ENCODE peak calls at places on chromosomes 12 and 14, in six cellular contexts. One of them, this sample, is unnamed. For H3K4me1 and H3K9me3, the result is how much of the 10 kb centered on the place peaks cover.

GRCh38 chr12:108346727-108347710 is 7.9 kb upstream of the CMKLR1 start:
- DNase-seq in A549: no peak
- DNase-seq in kidney: no peak
- DNase-seq in IMR-90: no peak
- DNase-seq in cardiac muscle cell: no peak
- DNase-seq in PC-9: no peak
- DNase-seq in this sample: no peak

GRCh38 chr12:76259071-76259470 is 89.1 kb downstream of the BBS10 start:
- DNase-seq in A549: no peak
- DNase-seq in kidney: no peak
- DNase-seq in IMR-90: peak
- DNase-seq in cardiac muscle cell: peak
- DNase-seq in PC-9: no peak
- DNase-seq in this sample: no peak

GRCh38 chr12:12561305-12562015 is 1.2 kb downstream of the DUSP16 start:
- DNase-seq in A549: no peak
- DNase-seq in kidney: peak
- DNase-seq in IMR-90: peak
- DNase-seq in cardiac muscle cell: peak
- DNase-seq in PC-9: no peak
- DNase-seq in this sample: peak

GRCh38 chr12:87274594-87275245 is 754.5 kb downstream of the C12orf50 start:
- DNase-seq in A549: peak
- DNase-seq in kidney: no peak
- DNase-seq in IMR-90: peak
- DNase-seq in cardiac muscle cell: peak
- DNase-seq in PC-9: no peak
- DNase-seq in this sample: no peak

GRCh38 chr14:22428681-22429315 is 160.2 kb downstream of the DAD1 start:
- DNase-seq in A549: no peak
- DNase-seq in kidney: no peak
- DNase-seq in IMR-90: peak
- DNase-seq in cardiac muscle cell: peak
- DNase-seq in PC-9: no peak
- DNase-seq in this sample: no peak

GRCh38 chr12:131219173-131220006 is 265.7 kb downstream of the ADGRD1 start:
- DNase-seq in A549: no peak
- DNase-seq in kidney: no peak
- DNase-seq in IMR-90: no peak
- DNase-seq in cardiac muscle cell: no peak
- DNase-seq in PC-9: no peak
- DNase-seq in this sample: no peak

GRCh38 chr12:95319694-95320331 is 102.2 kb downstream of the VEZT start:
- DNase-seq in A549: no peak
- DNase-seq in kidney: no peak
- DNase-seq in IMR-90: peak
- DNase-seq in cardiac muscle cell: peak
- DNase-seq in PC-9: peak
- DNase-seq in this sample: no peak

GRCh38 chr14:104950021-104950420 is 25.3 kb downstream of the PLD4 start:
- DNase-seq in A549: no peak
- DNase-seq in kidney: peak
- DNase-seq in IMR-90: no peak
- DNase-seq in cardiac muscle cell: no peak
- DNase-seq in PC-9: no peak
- DNase-seq in this sample: no peak

GRCh38 chr14:91870001-91870400 is 2.7 kb upstream of the TC2N start:
- DNase-seq in A549: no peak
- DNase-seq in kidney: no peak
- DNase-seq in IMR-90: no peak
- DNase-seq in cardiac muscle cell: no peak
- DNase-seq in PC-9: no peak
- DNase-seq in this sample: no peak

GRCh38 chr12:117875652-117876491 is 92.9 kb downstream of the KSR2 start:
- DNase-seq in A549: no peak
- DNase-seq in kidney: peak
- DNase-seq in IMR-90: peak
- DNase-seq in cardiac muscle cell: peak
- DNase-seq in PC-9: no peak
- DNase-seq in this sample: no peak

GRCh38 chr14:87966816-87967215 is 26.2 kb downstream of the GALC start:
- DNase-seq in A549: no peak
- DNase-seq in kidney: no peak
- DNase-seq in IMR-90: peak
- DNase-seq in cardiac muscle cell: no peak
- DNase-seq in PC-9: no peak
- DNase-seq in this sample: no peak

GRCh38 chr14:73662439-73663056 is 17.8 kb downstream of the DNAL1 start:
- DNase-seq in A549: peak
- DNase-seq in kidney: no peak
- DNase-seq in IMR-90: peak
- DNase-seq in cardiac muscle cell: peak
- DNase-seq in PC-9: peak
- DNase-seq in this sample: no peak

GRCh38 chr12:10559241-10559640 is 53.6 kb downstream of the EIF2S3B start:
- DNase-seq in A549: no peak
- DNase-seq in kidney: no peak
- DNase-seq in IMR-90: no peak
- DNase-seq in cardiac muscle cell: no peak
- DNase-seq in PC-9: no peak
- DNase-seq in this sample: no peak

GRCh38 chr14:90722590-90722989 is 93.6 kb downstream of the TTC7B start:
- DNase-seq in A549: no peak
- DNase-seq in kidney: no peak
- DNase-seq in IMR-90: no peak
- DNase-seq in cardiac muscle cell: no peak
- DNase-seq in PC-9: no peak
- DNase-seq in this sample: no peak

GRCh38 chr12:115135800-115136211 is 451.8 kb upstream of the TBX3 start:
- DNase-seq in A549: no peak
- DNase-seq in kidney: peak
- DNase-seq in IMR-90: peak
- DNase-seq in cardiac muscle cell: peak
- DNase-seq in PC-9: no peak
- DNase-seq in this sample: peak

GRCh38 chr14:80768646-80769045 is 172.9 kb downstream of the CEP128 start:
- DNase-seq in A549: no peak
- DNase-seq in kidney: no peak
- DNase-seq in IMR-90: no peak
- DNase-seq in cardiac muscle cell: no peak
- DNase-seq in PC-9: no peak
- DNase-seq in this sample: no peak

GRCh38 chr14:76777721-76778120 is 16.5 kb downstream of the VASH1 start:
- DNase-seq in A549: no peak
- DNase-seq in kidney: no peak
- DNase-seq in IMR-90: no peak
- DNase-seq in cardiac muscle cell: no peak
- DNase-seq in PC-9: no peak
- DNase-seq in this sample: no peak

GRCh38 chr12:13200841-13201240 is 4.3 kb downstream of the EMP1 start:
- DNase-seq in A549: no peak
- DNase-seq in kidney: no peak
- DNase-seq in IMR-90: no peak
- DNase-seq in cardiac muscle cell: no peak
- DNase-seq in PC-9: no peak
- DNase-seq in this sample: no peak

GRCh38 chr12:57237653-57237951 is 8.1 kb downstream of the SHMT2 start:
- DNase-seq in A549: no peak
- DNase-seq in kidney: no peak
- DNase-seq in IMR-90: no peak
- DNase-seq in cardiac muscle cell: no peak
- DNase-seq in PC-9: peak
- DNase-seq in this sample: no peak

GRCh38 chr12:98422809-98423208 is 92.6 kb upstream of the TMPO start:
- DNase-seq in A549: no peak
- DNase-seq in kidney: no peak
- DNase-seq in IMR-90: no peak
- DNase-seq in cardiac muscle cell: no peak
- DNase-seq in PC-9: no peak
- DNase-seq in this sample: no peak

GRCh38 chr12:132398386-132398991 is 69.1 kb upstream of the GALNT9 start:
- DNase-seq in A549: no peak
- DNase-seq in kidney: peak
- DNase-seq in IMR-90: no peak
- DNase-seq in cardiac muscle cell: no peak
- DNase-seq in PC-9: no peak
- DNase-seq in this sample: no peak

GRCh38 chr14:38900887-38901286 is 202.1 kb downstream of the SEC23A start:
- DNase-seq in A549: no peak
- DNase-seq in kidney: no peak
- DNase-seq in IMR-90: no peak
- DNase-seq in cardiac muscle cell: no peak
- DNase-seq in PC-9: no peak
- DNase-seq in this sample: no peak

DNA sequence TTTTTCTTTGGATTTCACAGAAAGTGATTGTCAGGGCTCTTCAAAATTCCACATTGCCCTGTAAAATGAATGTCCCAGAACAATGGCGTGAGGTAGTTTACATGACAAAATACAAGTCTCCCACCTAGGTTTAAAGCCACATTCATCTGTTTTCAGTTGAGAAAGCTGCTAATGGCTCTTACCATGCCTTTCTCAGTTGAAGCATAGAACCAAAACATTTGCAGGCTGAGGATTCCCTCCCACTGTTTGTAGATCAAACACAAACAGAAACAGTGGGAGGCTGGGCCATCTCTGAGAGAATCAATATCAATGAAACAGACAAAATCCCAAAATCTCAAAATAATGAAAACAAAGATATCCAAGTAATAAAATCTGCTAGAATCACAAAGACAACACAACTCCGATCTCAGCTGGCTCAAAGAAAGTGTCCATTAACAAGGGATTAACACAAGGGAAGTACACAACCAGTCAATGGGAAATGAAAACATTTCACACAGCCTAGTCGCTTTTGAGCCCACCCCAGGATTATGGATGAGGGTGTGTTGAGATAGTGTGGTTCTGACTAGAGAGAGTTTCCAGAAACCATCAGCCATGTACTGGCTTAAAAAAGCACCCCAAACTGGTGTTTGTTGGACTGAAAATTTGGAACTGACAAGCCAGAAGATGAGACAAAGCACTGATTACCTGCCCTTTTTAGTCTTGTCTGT is 54.5 kb upstream of the TMEM260 start:
- DNase-seq in A549: no peak
- DNase-seq in kidney: no peak
- DNase-seq in IMR-90: no peak
- DNase-seq in cardiac muscle cell: no peak
- DNase-seq in PC-9: no peak
- DNase-seq in this sample: no peak
- H3K4me1 ChIP-seq in A549: under half
- H3K4me1 ChIP-seq in kidney: under half
- H3K4me1 ChIP-seq in IMR-90: under half
- H3K4me1 ChIP-seq in cardiac muscle cell: under half
- H3K4me1 ChIP-seq in PC-9: under half
- H3K4me1 ChIP-seq in this sample: under half

GRCh38 chr12:1122803-1123202 is 131.8 kb downstream of the ERC1 start:
- DNase-seq in A549: no peak
- DNase-seq in kidney: no peak
- DNase-seq in IMR-90: no peak
- DNase-seq in cardiac muscle cell: peak
- DNase-seq in PC-9: no peak
- DNase-seq in this sample: no peak

GRCh38 chr12:1115471-1116242 is 124.6 kb downstream of the ERC1 start:
- DNase-seq in A549: no peak
- DNase-seq in kidney: no peak
- DNase-seq in IMR-90: peak
- DNase-seq in cardiac muscle cell: peak
- DNase-seq in PC-9: peak
- DNase-seq in this sample: no peak

GRCh38 chr12:1117371-1117770 is 126.3 kb downstream of the ERC1 start:
- DNase-seq in A549: no peak
- DNase-seq in kidney: no peak
- DNase-seq in IMR-90: peak
- DNase-seq in cardiac muscle cell: no peak
- DNase-seq in PC-9: no peak
- DNase-seq in this sample: no peak

DNA sequence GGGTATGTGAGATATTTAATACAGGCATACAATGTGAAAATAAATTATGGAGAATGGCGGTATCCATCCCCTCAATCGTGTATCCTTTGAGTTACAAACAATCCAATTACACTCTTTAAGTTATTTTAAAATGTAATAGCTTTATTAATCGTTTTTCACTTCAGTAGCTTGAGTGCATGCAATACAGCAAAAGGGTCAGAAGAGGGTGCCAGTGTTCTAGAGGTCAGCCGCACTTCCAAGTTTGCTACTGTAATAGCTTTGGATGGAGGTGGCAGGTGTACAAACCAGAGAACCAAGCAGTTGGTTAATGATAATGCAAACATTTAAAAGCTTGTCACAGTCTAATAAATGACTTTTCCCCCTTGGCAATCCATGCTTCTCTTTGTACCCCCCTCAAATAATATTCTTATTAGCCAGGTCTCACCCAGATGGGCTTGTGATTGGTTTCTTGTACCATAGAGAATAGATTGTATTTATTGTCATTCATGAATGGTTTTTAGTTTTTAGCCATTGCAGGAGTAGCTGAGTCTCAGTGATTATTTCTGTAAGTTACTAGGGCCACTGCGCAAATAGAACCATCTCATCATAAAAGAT is 127.0 kb downstream of the ERC1 start:
- DNase-seq in A549: peak
- DNase-seq in kidney: no peak
- DNase-seq in IMR-90: peak
- DNase-seq in cardiac muscle cell: peak
- DNase-seq in PC-9: peak
- DNase-seq in this sample: peak
- H3K9me3 ChIP-seq in A549: under half
- H3K9me3 ChIP-seq in kidney: under half
- H3K9me3 ChIP-seq in IMR-90: under half
- H3K9me3 ChIP-seq in cardiac muscle cell: under half
- H3K9me3 ChIP-seq in PC-9: under half
- H3K9me3 ChIP-seq in this sample: under half

GRCh38 chr14:74917646-74918081 is 5.4 kb downstream of the RPS6KL1 start:
- DNase-seq in A549: no peak
- DNase-seq in kidney: peak
- DNase-seq in IMR-90: no peak
- DNase-seq in cardiac muscle cell: peak
- DNase-seq in PC-9: no peak
- DNase-seq in this sample: peak
- H3K4me1 ChIP-seq in A549: under half
- H3K4me1 ChIP-seq in kidney: under half
- H3K4me1 ChIP-seq in IMR-90: under half
- H3K4me1 ChIP-seq in cardiac muscle cell: under half
- H3K4me1 ChIP-seq in PC-9: under half
- H3K4me1 ChIP-seq in this sample: under half

DNA sequence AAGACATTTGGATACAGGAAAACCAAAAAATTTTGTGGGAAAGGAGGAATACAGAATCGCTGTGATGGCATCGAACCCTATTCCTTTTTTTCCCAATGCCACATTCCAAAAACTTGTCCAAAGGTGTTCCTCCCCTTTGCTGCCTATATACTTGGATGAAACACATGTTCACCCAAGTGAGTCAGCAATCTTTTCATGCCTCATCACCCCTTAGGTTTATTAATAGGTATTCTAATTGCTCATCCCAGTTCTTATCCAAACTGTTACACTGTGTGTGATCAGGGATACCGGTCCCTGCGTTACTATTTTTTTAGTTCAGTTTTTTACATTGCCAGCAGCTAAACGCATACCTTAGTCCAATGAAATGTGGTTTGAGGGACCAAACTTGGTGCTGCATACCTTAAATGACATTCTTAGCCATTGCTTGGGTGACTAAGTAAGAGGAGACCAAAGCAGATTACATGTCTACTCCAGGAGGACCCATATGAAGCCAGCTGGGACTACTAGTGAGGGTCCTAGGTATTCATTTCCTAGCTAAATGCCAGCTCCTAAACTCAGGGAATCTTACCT is 20.6 kb upstream of the ST8SIA1 start:
- DNase-seq in A549: no peak
- DNase-seq in kidney: no peak
- DNase-seq in IMR-90: no peak
- DNase-seq in cardiac muscle cell: no peak
- DNase-seq in PC-9: no peak
- DNase-seq in this sample: no peak
- H3K9me3 ChIP-seq in A549: under half
- H3K9me3 ChIP-seq in kidney: under half
- H3K9me3 ChIP-seq in IMR-90: under half
- H3K9me3 ChIP-seq in cardiac muscle cell: under half
- H3K9me3 ChIP-seq in PC-9: under half
- H3K9me3 ChIP-seq in this sample: under half

This sample was measured in right atrium auricular region.